ENCODE peak calls at places on chromosomes 3 and 15, in five cellular contexts. One of them, this sample, is unnamed.
A peak's percentile ranks its signal among the peaks of the same experiment; 100 is the strongest.

GRCh38 chr3:141255864-141256263 is 24.2 kb downstream of the PXYLP1 start:
- DNase-seq in fibroblast of pulmonary artery: peak; percentile 44
- DNase-seq in uterus: no peak
- DNase-seq in astrocyte of the cerebellum: no peak
- DNase-seq in fibroblast of the aortic adventitia: peak; percentile 35
- DNase-seq in this sample: no peak

GRCh38 chr15:74635228-74635627 is 19.6 kb downstream of the CLK3 start:
- DNase-seq in fibroblast of pulmonary artery: peak; percentile 74
- DNase-seq in uterus: no peak
- DNase-seq in astrocyte of the cerebellum: no peak
- DNase-seq in fibroblast of the aortic adventitia: peak; percentile 72
- DNase-seq in this sample: no peak

GRCh38 chr3:16357698-16358097 is 92.7 kb downstream of the OXNAD1 start:
- DNase-seq in fibroblast of pulmonary artery: peak; percentile 63
- DNase-seq in uterus: no peak
- DNase-seq in astrocyte of the cerebellum: peak; percentile 33
- DNase-seq in fibroblast of the aortic adventitia: peak; percentile 57
- DNase-seq in this sample: no peak

GRCh38 chr15:57728436-57728835 is 21.9 kb downstream of the POLR2M start:
- DNase-seq in fibroblast of pulmonary artery: no peak
- DNase-seq in uterus: no peak
- DNase-seq in astrocyte of the cerebellum: no peak
- DNase-seq in fibroblast of the aortic adventitia: no peak
- DNase-seq in this sample: no peak

GRCh38 chr3:12984023-12984823 is 89.0 kb downstream of the IQSEC1 start:
- DNase-seq in fibroblast of pulmonary artery: peak; percentile 78
- DNase-seq in uterus: peak; percentile 51
- DNase-seq in astrocyte of the cerebellum: peak; percentile 54
- DNase-seq in fibroblast of the aortic adventitia: peak; percentile 77
- DNase-seq in this sample: peak; percentile 94

GRCh38 chr3:48215466-48215865 is 7.8 kb upstream of the CAMP start:
- DNase-seq in fibroblast of pulmonary artery: peak; percentile 69
- DNase-seq in uterus: peak; percentile 45
- DNase-seq in astrocyte of the cerebellum: no peak
- DNase-seq in fibroblast of the aortic adventitia: peak; percentile 47
- DNase-seq in this sample: no peak

GRCh38 chr15:79967331-79968182 is 3.4 kb downstream of the BCL2A1 start:
- DNase-seq in fibroblast of pulmonary artery: no peak
- DNase-seq in uterus: no peak
- DNase-seq in astrocyte of the cerebellum: no peak
- DNase-seq in fibroblast of the aortic adventitia: no peak
- DNase-seq in this sample: no peak

GRCh38 chr15:42152196-42152920 is 4.1 kb downstream of the PLA2G4F start:
- DNase-seq in fibroblast of pulmonary artery: no peak
- DNase-seq in uterus: peak; percentile 10
- DNase-seq in astrocyte of the cerebellum: no peak
- DNase-seq in fibroblast of the aortic adventitia: peak; percentile 16
- DNase-seq in this sample: no peak

GRCh38 chr3:183513046-183513706 is 42.3 kb downstream of the KLHL6 start:
- DNase-seq in fibroblast of pulmonary artery: no peak
- DNase-seq in uterus: no peak
- DNase-seq in astrocyte of the cerebellum: no peak
- DNase-seq in fibroblast of the aortic adventitia: no peak
- DNase-seq in this sample: no peak

GRCh38 chr3:19254189-19254588 is 105.9 kb downstream of the KCNH8 start:
- DNase-seq in fibroblast of pulmonary artery: no peak
- DNase-seq in uterus: no peak
- DNase-seq in astrocyte of the cerebellum: no peak
- DNase-seq in fibroblast of the aortic adventitia: no peak
- DNase-seq in this sample: no peak

GRCh38 chr15:22949074-22949547 is 31.1 kb downstream of the CYFIP1 start:
- DNase-seq in fibroblast of pulmonary artery: peak; percentile 81
- DNase-seq in uterus: peak; percentile 76
- DNase-seq in astrocyte of the cerebellum: no peak
- DNase-seq in fibroblast of the aortic adventitia: peak; percentile 80
- DNase-seq in this sample: no peak

GRCh38 chr3:87260270-87260669 is 16.1 kb downstream of the POU1F1 start:
- DNase-seq in fibroblast of pulmonary artery: peak; percentile 70
- DNase-seq in uterus: no peak
- DNase-seq in astrocyte of the cerebellum: peak; percentile 24
- DNase-seq in fibroblast of the aortic adventitia: peak; percentile 73
- DNase-seq in this sample: no peak

GRCh38 chr3:86954226-86954625 is 36.7 kb downstream of the VGLL3 start:
- DNase-seq in fibroblast of pulmonary artery: no peak
- DNase-seq in uterus: no peak
- DNase-seq in astrocyte of the cerebellum: no peak
- DNase-seq in fibroblast of the aortic adventitia: no peak
- DNase-seq in this sample: no peak

GRCh38 chr15:43800286-43801136 is at the start of gene HYPK:
- DNase-seq in fibroblast of pulmonary artery: peak; percentile 89
- DNase-seq in uterus: peak; percentile 93
- DNase-seq in astrocyte of the cerebellum: peak; percentile 65
- DNase-seq in fibroblast of the aortic adventitia: peak; percentile 87
- DNase-seq in this sample: peak; percentile 98

GRCh38 chr3:186526256-186526606 is 17.9 kb downstream of the CRYGS start:
- DNase-seq in fibroblast of pulmonary artery: no peak
- DNase-seq in uterus: no peak
- DNase-seq in astrocyte of the cerebellum: no peak
- DNase-seq in fibroblast of the aortic adventitia: no peak
- DNase-seq in this sample: no peak

GRCh38 chr15:68372291-68372811 is 59.6 kb downstream of the ITGA11 start:
- DNase-seq in fibroblast of pulmonary artery: peak; percentile 56
- DNase-seq in uterus: peak; percentile 16
- DNase-seq in astrocyte of the cerebellum: peak; percentile 45
- DNase-seq in fibroblast of the aortic adventitia: peak; percentile 16
- DNase-seq in this sample: no peak

GRCh38 chr3:38461086-38461390 is 7.3 kb downstream of the ACVR2B start:
- DNase-seq in fibroblast of pulmonary artery: no peak
- DNase-seq in uterus: no peak
- DNase-seq in astrocyte of the cerebellum: no peak
- DNase-seq in fibroblast of the aortic adventitia: no peak
- DNase-seq in this sample: peak; percentile 90

GRCh38 chr3:39453134-39453533 is 14.3 kb upstream of the MOBP start:
- DNase-seq in fibroblast of pulmonary artery: no peak
- DNase-seq in uterus: no peak
- DNase-seq in astrocyte of the cerebellum: no peak
- DNase-seq in fibroblast of the aortic adventitia: no peak
- DNase-seq in this sample: no peak

GRCh38 chr15:79007066-79007465 is 62.2 kb upstream of the CTSH start:
- DNase-seq in fibroblast of pulmonary artery: peak; percentile 74
- DNase-seq in uterus: no peak
- DNase-seq in astrocyte of the cerebellum: no peak
- DNase-seq in fibroblast of the aortic adventitia: peak; percentile 59
- DNase-seq in this sample: no peak

GRCh38 chr3:168250415-168250861 is 154.7 kb upstream of the GOLIM4 start:
- DNase-seq in fibroblast of pulmonary artery: peak; percentile 6
- DNase-seq in uterus: no peak
- DNase-seq in astrocyte of the cerebellum: no peak
- DNase-seq in fibroblast of the aortic adventitia: peak; percentile 4
- DNase-seq in this sample: no peak

GRCh38 chr3:120446891-120447668 is 3.7 kb downstream of the FSTL1 start:
- DNase-seq in fibroblast of pulmonary artery: no peak
- DNase-seq in uterus: no peak
- DNase-seq in astrocyte of the cerebellum: no peak
- DNase-seq in fibroblast of the aortic adventitia: no peak
- DNase-seq in this sample: no peak

GRCh38 chr3:120457827-120458226 is 7.0 kb upstream of the FSTL1 start:
- DNase-seq in fibroblast of pulmonary artery: no peak
- DNase-seq in uterus: no peak
- DNase-seq in astrocyte of the cerebellum: no peak
- DNase-seq in fibroblast of the aortic adventitia: no peak
- DNase-seq in this sample: no peak

GRCh38 chr3:21017115-21017852 is 733.7 kb downstream of the ZNF385D start:
- DNase-seq in fibroblast of pulmonary artery: no peak
- DNase-seq in uterus: no peak
- DNase-seq in astrocyte of the cerebellum: no peak
- DNase-seq in fibroblast of the aortic adventitia: peak; percentile 1
- DNase-seq in this sample: no peak

GRCh38 chr3:100429187-100429586 is 27.8 kb downstream of the LNP1 start:
- DNase-seq in fibroblast of pulmonary artery: no peak
- DNase-seq in uterus: no peak
- DNase-seq in astrocyte of the cerebellum: no peak
- DNase-seq in fibroblast of the aortic adventitia: no peak
- DNase-seq in this sample: no peak

GRCh38 chr3:143977326-143978262 is 6.0 kb downstream of the DIPK2A start:
- DNase-seq in fibroblast of pulmonary artery: peak; percentile 64
- DNase-seq in uterus: no peak
- DNase-seq in astrocyte of the cerebellum: peak; percentile 22
- DNase-seq in fibroblast of the aortic adventitia: peak; percentile 79
- DNase-seq in this sample: no peak

GRCh38 chr3:98806583-98806982 is 43.4 kb downstream of the ST3GAL6 start:
- DNase-seq in fibroblast of pulmonary artery: peak; percentile 42
- DNase-seq in uterus: no peak
- DNase-seq in astrocyte of the cerebellum: no peak
- DNase-seq in fibroblast of the aortic adventitia: peak; percentile 27
- DNase-seq in this sample: no peak

GRCh38 chr3:23762214-23763039 is 43.3 kb upstream of the UBE2E1 start:
- DNase-seq in fibroblast of pulmonary artery: no peak
- DNase-seq in uterus: no peak
- DNase-seq in astrocyte of the cerebellum: peak; percentile 31
- DNase-seq in fibroblast of the aortic adventitia: no peak
- DNase-seq in this sample: no peak

GRCh38 chr3:76570436-76571057 is 469.4 kb upstream of the ROBO2 start:
- DNase-seq in fibroblast of pulmonary artery: peak; percentile 11
- DNase-seq in uterus: no peak
- DNase-seq in astrocyte of the cerebellum: no peak
- DNase-seq in fibroblast of the aortic adventitia: no peak
- DNase-seq in this sample: no peak

GRCh38 chr3:100561459-100562158 is 47.8 kb upstream of the ADGRG7 start:
- DNase-seq in fibroblast of pulmonary artery: peak; percentile 92
- DNase-seq in uterus: no peak
- DNase-seq in astrocyte of the cerebellum: peak; percentile 46
- DNase-seq in fibroblast of the aortic adventitia: peak; percentile 84
- DNase-seq in this sample: no peak

GRCh38 chr3:17160597-17160996 is 275.8 kb downstream of the PLCL2 start:
- DNase-seq in fibroblast of pulmonary artery: no peak
- DNase-seq in uterus: no peak
- DNase-seq in astrocyte of the cerebellum: no peak
- DNase-seq in fibroblast of the aortic adventitia: no peak
- DNase-seq in this sample: no peak

GRCh38 chr3:74267583-74268184 is 346.8 kb downstream of the CNTN3 start:
- DNase-seq in fibroblast of pulmonary artery: peak; percentile 72
- DNase-seq in uterus: peak; percentile 32
- DNase-seq in astrocyte of the cerebellum: peak; percentile 43
- DNase-seq in fibroblast of the aortic adventitia: peak; percentile 73
- DNase-seq in this sample: no peak

GRCh38 chr3:170670504-170670903 is 84.6 kb upstream of the SLC7A14 start:
- DNase-seq in fibroblast of pulmonary artery: peak; percentile 25
- DNase-seq in uterus: no peak
- DNase-seq in astrocyte of the cerebellum: no peak
- DNase-seq in fibroblast of the aortic adventitia: no peak
- DNase-seq in this sample: no peak

GRCh38 chr3:113825090-113825489 is 13.5 kb upstream of the GRAMD1C start:
- DNase-seq in fibroblast of pulmonary artery: peak; percentile 24
- DNase-seq in uterus: no peak
- DNase-seq in astrocyte of the cerebellum: no peak
- DNase-seq in fibroblast of the aortic adventitia: no peak
- DNase-seq in this sample: no peak
- TF ChIP-seq CTCF in fibroblast of pulmonary artery: peak; percentile 40
- TF ChIP-seq CTCF in uterus: no peak
- TF ChIP-seq CTCF in astrocyte of the cerebellum: peak; percentile 22
- TF ChIP-seq CTCF in fibroblast of the aortic adventitia: peak; percentile 35
- TF ChIP-seq CTCF in this sample: no peak

GRCh38 chr3:66989860-66990696 is 8.0 kb upstream of the KBTBD8 start:
- DNase-seq in fibroblast of pulmonary artery: no peak
- DNase-seq in uterus: no peak
- DNase-seq in astrocyte of the cerebellum: no peak
- DNase-seq in fibroblast of the aortic adventitia: peak; percentile 21
- DNase-seq in this sample: no peak
- TF ChIP-seq CTCF in fibroblast of pulmonary artery: peak; percentile 27
- TF ChIP-seq CTCF in uterus: no peak
- TF ChIP-seq CTCF in astrocyte of the cerebellum: peak; percentile 13
- TF ChIP-seq CTCF in fibroblast of the aortic adventitia: peak; percentile 38
- TF ChIP-seq CTCF in this sample: no peak

GRCh38 chr3:41997702-41998551 is 36.0 kb upstream of the ULK4 start:
- DNase-seq in fibroblast of pulmonary artery: peak; percentile 49
- DNase-seq in uterus: no peak
- DNase-seq in astrocyte of the cerebellum: no peak
- DNase-seq in fibroblast of the aortic adventitia: peak; percentile 37
- DNase-seq in this sample: no peak
- TF ChIP-seq CTCF in fibroblast of pulmonary artery: peak; percentile 59
- TF ChIP-seq CTCF in uterus: peak; percentile 24
- TF ChIP-seq CTCF in astrocyte of the cerebellum: peak; percentile 67
- TF ChIP-seq CTCF in fibroblast of the aortic adventitia: peak; percentile 61
- TF ChIP-seq CTCF in this sample: peak; percentile 48

GRCh38 chr3:11221818-11222217 is 50.4 kb upstream of the ATG7 start:
- DNase-seq in fibroblast of pulmonary artery: peak; percentile 38
- DNase-seq in uterus: no peak
- DNase-seq in astrocyte of the cerebellum: no peak
- DNase-seq in fibroblast of the aortic adventitia: no peak
- DNase-seq in this sample: no peak
- TF ChIP-seq CTCF in fibroblast of pulmonary artery: peak; percentile 30
- TF ChIP-seq CTCF in uterus: no peak
- TF ChIP-seq CTCF in astrocyte of the cerebellum: peak; percentile 36
- TF ChIP-seq CTCF in fibroblast of the aortic adventitia: peak; percentile 19
- TF ChIP-seq CTCF in this sample: no peak

DNA sequence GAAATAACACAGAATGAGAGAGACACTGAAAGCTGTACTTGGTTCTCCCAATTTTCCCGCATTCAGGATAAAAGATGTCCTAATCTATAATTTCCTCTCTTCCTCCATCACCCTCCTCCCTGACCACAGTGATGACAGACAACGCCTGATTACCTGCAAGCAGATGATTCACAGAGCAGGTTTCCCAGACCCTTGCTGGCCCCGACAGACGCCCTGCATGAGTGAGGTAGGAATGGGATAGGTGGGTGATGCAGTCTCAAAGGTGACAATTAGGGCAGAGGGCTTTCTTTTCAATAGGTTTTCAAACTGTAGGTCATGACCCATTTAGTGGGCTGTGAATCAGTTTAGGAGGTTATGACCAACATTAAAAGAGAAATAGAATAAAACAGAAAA is 5.2 kb upstream of the CXCR6 start:
- DNase-seq in fibroblast of pulmonary artery: no peak
- DNase-seq in uterus: no peak
- DNase-seq in astrocyte of the cerebellum: no peak
- DNase-seq in fibroblast of the aortic adventitia: no peak
- DNase-seq in this sample: no peak
- TF ChIP-seq CTCF in fibroblast of pulmonary artery: no peak
- TF ChIP-seq CTCF in uterus: no peak
- TF ChIP-seq CTCF in astrocyte of the cerebellum: no peak
- TF ChIP-seq CTCF in fibroblast of the aortic adventitia: no peak
- TF ChIP-seq CTCF in this sample: no peak

GRCh38 chr15:89089316-89090230 is 1.3 kb downstream of the ABHD2 start:
- DNase-seq in fibroblast of pulmonary artery: no peak
- DNase-seq in uterus: no peak
- DNase-seq in astrocyte of the cerebellum: no peak
- DNase-seq in fibroblast of the aortic adventitia: no peak
- DNase-seq in this sample: no peak

GRCh38 chr15:89085289-89085906 is 2.9 kb upstream of the ABHD2 start:
- DNase-seq in fibroblast of pulmonary artery: no peak
- DNase-seq in uterus: no peak
- DNase-seq in astrocyte of the cerebellum: no peak
- DNase-seq in fibroblast of the aortic adventitia: no peak
- DNase-seq in this sample: no peak

GRCh38 chr15:89087066-89087829 is 1.0 kb upstream of the ABHD2 start:
- DNase-seq in fibroblast of pulmonary artery: no peak
- DNase-seq in uterus: no peak
- DNase-seq in astrocyte of the cerebellum: no peak
- DNase-seq in fibroblast of the aortic adventitia: no peak
- DNase-seq in this sample: no peak

GRCh38 chr15:89088605-89089315 is 504 bp downstream of the ABHD2 start:
- DNase-seq in fibroblast of pulmonary artery: no peak
- DNase-seq in uterus: no peak
- DNase-seq in astrocyte of the cerebellum: no peak
- DNase-seq in fibroblast of the aortic adventitia: no peak
- DNase-seq in this sample: no peak

GRCh38 chr15:89087830-89088604 is at the start of gene ABHD2:
- DNase-seq in fibroblast of pulmonary artery: peak; percentile 100
- DNase-seq in uterus: peak; percentile 99
- DNase-seq in astrocyte of the cerebellum: peak; percentile 100
- DNase-seq in fibroblast of the aortic adventitia: peak; percentile 100
- DNase-seq in this sample: peak; percentile 100
- TF ChIP-seq CTCF in fibroblast of pulmonary artery: no peak
- TF ChIP-seq CTCF in uterus: no peak
- TF ChIP-seq CTCF in astrocyte of the cerebellum: no peak
- TF ChIP-seq CTCF in fibroblast of the aortic adventitia: no peak
- TF ChIP-seq CTCF in this sample: no peak

This sample was measured in esophagus muscularis mucosa.